ENCODE peak calls at places on chromosomes 3 and 15, in eight cellular contexts. N is ovary; C is mammary epithelial cell; L is heart right ventricle; I is sigmoid colon; M is CD4-positive, alpha-beta T cell; U is H9; K is PC-3. A is an unnamed sample. For H3K9me3, the result is how much of the 10 kb centered on the place peaks cover.

GRCh38 chr3:90145094-90145810 is 1037.8 kb downstream of the EPHA3 start:
- DNase-seq in N (no peak), C (no peak), L (no peak), I (no peak), M (no peak), U (no peak), K (peak), A (no peak)

GRCh38 chr15:76368135-76368588 is 31.6 kb downstream of the ISL2 start:
- DNase-seq in N (no peak), C (no peak), L (no peak), I (no peak), M (no peak), U (no peak), K (peak), A (no peak)

GRCh38 chr15:90885432-90886290 is 1.4 kb downstream of the FES start:
- DNase-seq in N (peak), C (no peak), L (peak), I (peak), M (peak), U (peak), K (peak), A (peak)

GRCh38 chr3:185711255-185711870 is 113.5 kb downstream of the IGF2BP2 start:
- DNase-seq in N (no peak), C (no peak), L (no peak), I (no peak), M (no peak), U (no peak), K (no peak), A (no peak)

GRCh38 chr3:121819236-121819635 is 15.6 kb downstream of the IQCB1 start:
- DNase-seq in N (no peak), C (no peak), L (no peak), I (no peak), M (no peak), U (no peak), K (no peak), A (no peak)

GRCh38 chr3:4140921-4141320 is 162.2 kb upstream of the SETMAR start:
- DNase-seq in N (no peak), C (no peak), L (no peak), I (no peak), M (no peak), U (no peak), K (no peak), A (no peak)

GRCh38 chr3:186882881-186883685 is 40.6 kb downstream of the ADIPOQ start:
- DNase-seq in N (no peak), C (peak), L (no peak), I (no peak), M (no peak), U (no peak), K (peak), A (no peak)

GRCh38 chr3:111210866-111211564 is 139.4 kb downstream of the NECTIN3 start:
- DNase-seq in N (no peak), C (no peak), L (no peak), I (no peak), M (no peak), U (peak), K (no peak), A (no peak)

GRCh38 chr3:69499899-69500316 is 114.0 kb upstream of the FRMD4B start:
- DNase-seq in N (peak), C (no peak), L (peak), I (peak), M (no peak), U (no peak), K (no peak), A (no peak)

GRCh38 chr15:77967785-77968184 is 109.7 kb downstream of the TBC1D2B start:
- DNase-seq in N (no peak), C (no peak), L (no peak), I (no peak), M (no peak), U (no peak), K (peak), A (no peak)

GRCh38 chr15:90249123-90249863 is at the start of gene TTLL13:
- DNase-seq in N (peak), C (peak), L (peak), I (peak), M (peak), U (peak), K (peak), A (peak)

GRCh38 chr3:132008841-132009638 is 25.8 kb downstream of the CPNE4 start:
- DNase-seq in N (no peak), C (no peak), L (no peak), I (no peak), M (no peak), U (no peak), K (peak), A (no peak)

GRCh38 chr15:86624261-86625036 is 544.8 kb downstream of the AGBL1 start:
- DNase-seq in N (no peak), C (peak), L (peak), I (peak), M (peak), U (peak), K (peak), A (no peak)

GRCh38 chr15:58465866-58466517 is 34.2 kb downstream of the LIPC start:
- DNase-seq in N (no peak), C (peak), L (no peak), I (no peak), M (no peak), U (no peak), K (no peak), A (no peak)

GRCh38 chr3:54146383-54147239 is 24.3 kb downstream of the CACNA2D3 start:
- DNase-seq in N (peak), C (peak), L (peak), I (no peak), M (no peak), U (peak), K (peak), A (no peak)

GRCh38 chr3:30146978-30147377 is 459.4 kb upstream of the TGFBR2 start:
- DNase-seq in N (no peak), C (no peak), L (no peak), I (no peak), M (no peak), U (no peak), K (no peak), A (no peak)

GRCh38 chr3:183554377-183554776 is 1.1 kb downstream of the KLHL6 start:
- DNase-seq in N (no peak), C (peak), L (no peak), I (no peak), M (no peak), U (no peak), K (no peak), A (no peak)

GRCh38 chr3:181006541-181006940 is 17.0 kb upstream of the DNAJC19 start:
- DNase-seq in N (no peak), C (no peak), L (no peak), I (no peak), M (no peak), U (no peak), K (no peak), A (no peak)

GRCh38 chr3:46671541-46672348 is 21.7 kb downstream of the ALS2CL start:
- DNase-seq in N (peak), C (no peak), L (no peak), I (peak), M (no peak), U (peak), K (no peak), A (no peak)

GRCh38 chr15:31366169-31366734 is 39.6 kb downstream of the KLF13 start:
- DNase-seq in N (peak), C (peak), L (peak), I (peak), M (no peak), U (peak), K (no peak), A (no peak)

GRCh38 chr3:32405155-32405554 is 13.5 kb downstream of the CMTM7 start:
- DNase-seq in N (no peak), C (no peak), L (no peak), I (no peak), M (no peak), U (no peak), K (no peak), A (no peak)

GRCh38 chr3:98529856-98530459 is 1.8 kb upstream of the GPR15 start:
- DNase-seq in N (no peak), C (no peak), L (no peak), I (no peak), M (no peak), U (no peak), K (no peak), A (no peak)

GRCh38 chr3:59784164-59784563 is 734.3 kb upstream of the CFAP20DC start:
- DNase-seq in N (no peak), C (no peak), L (no peak), I (no peak), M (no peak), U (no peak), K (no peak), A (no peak)
- H3K27ac ChIP-seq in N (no peak), C (no peak), L (no peak), I (no peak), M (no peak), U (no peak), K (no peak), A (no peak)

GRCh38 chr3:171640520-171641412 is 169.5 kb downstream of the PLD1 start:
- DNase-seq in N (no peak), C (peak), L (no peak), I (no peak), M (no peak), U (peak), K (peak), A (peak)
- TF ChIP-seq CTCF in N (no peak), C (peak), L (no peak), I (no peak), M (no peak), U (peak), K (peak), A (peak)

GRCh38 chr3:177124882-177125281 is 72.4 kb downstream of the TBL1XR1 start:
- DNase-seq in N (no peak), C (peak), L (no peak), I (no peak), M (no peak), U (no peak), K (no peak), A (no peak)
- H3K9me3 ChIP-seq in N (under half), C (under half), L (under half), I (under half), M (under half), U (under half), K (under half), A (under half)

GRCh38 chr3:153319691-153320552 is 157.9 kb downstream of the RAP2B start:
- DNase-seq in N (no peak), C (no peak), L (no peak), I (no peak), M (no peak), U (no peak), K (no peak), A (no peak)
- H3K27ac ChIP-seq in N (no peak), C (no peak), L (no peak), I (no peak), M (no peak), U (no peak), K (no peak), A (no peak)